ENCODE peak calls at places on chromosomes 2 and 18, in seven cellular contexts. O, H, B, E, P, N and D are unnamed samples.

GRCh38 chr18:10131783-10132381 is 218.1 kb downstream of the VAPA start:
- DNase-seq in N (no peak), B (peak; percentile 23), H (no peak), E (no peak), P (no peak), O (no peak), D (no peak)

GRCh38 chr2:212135739-212136138 is 402.9 kb downstream of the ERBB4 start:
- DNase-seq in B (no peak), O (no peak), N (no peak), E (no peak), P (no peak), H (no peak), D (peak; percentile 8)

GRCh38 chr18:44934894-44935293 is 254.2 kb downstream of the SETBP1 start:
- DNase-seq in H (no peak), O (no peak), E (no peak), P (no peak), N (no peak), B (no peak), D (no peak)

GRCh38 chr2:156956161-156956560 is 301.3 kb upstream of the GALNT5 start:
- DNase-seq in B (no peak), P (no peak), O (no peak), H (no peak), E (no peak), N (no peak), D (no peak)

GRCh38 chr18:45049548-45050307 is 369.0 kb downstream of the SETBP1 start:
- DNase-seq in N (no peak), O (no peak), P (no peak), E (no peak), B (no peak), H (no peak), D (no peak)

GRCh38 chr2:42167458-42167857 is 1.7 kb upstream of the EML4 start:
- DNase-seq in P (no peak), E (no peak), B (no peak), H (no peak), O (no peak), N (no peak), D (no peak)

GRCh38 chr2:217489145-217489960 is 513.4 kb downstream of the TNS1 start:
- DNase-seq in E (no peak), O (no peak), H (no peak), N (no peak), B (no peak), P (no peak), D (peak; percentile 74)

GRCh38 chr2:63081404-63081803 is 30.8 kb downstream of the OTX1 start:
- DNase-seq in N (no peak), B (no peak), E (no peak), O (no peak), H (no peak), P (no peak), D (no peak)

GRCh38 chr2:217848351-217848957 is 154.3 kb downstream of the TNS1 start:
- DNase-seq in N (no peak), H (no peak), E (no peak), P (no peak), B (no peak), O (no peak), D (no peak)

GRCh38 chr2:190792956-190793888 is 87.4 kb upstream of the GLS start:
- DNase-seq in H (no peak), E (no peak), N (no peak), O (no peak), P (no peak), B (no peak), D (no peak)

GRCh38 chr2:32947076-32947483 is 327 bp downstream of the LTBP1 start:
- DNase-seq in E (peak; percentile 44), H (no peak), B (peak; percentile 28), O (no peak), N (no peak), P (no peak), D (peak; percentile 37)

GRCh38 chr2:116132833-116133232 is 1681.7 kb upstream of the DDX18 start:
- DNase-seq in H (no peak), N (no peak), B (no peak), O (no peak), P (no peak), E (no peak), D (no peak)

GRCh38 chr2:190837417-190837816 is 43.2 kb upstream of the GLS start:
- DNase-seq in H (no peak), B (no peak), N (peak; percentile 51), P (no peak), E (no peak), O (no peak), D (no peak)

GRCh38 chr18:46452820-46453219 is 204.2 kb downstream of the LOXHD1 start:
- DNase-seq in P (no peak), O (no peak), B (no peak), H (no peak), N (peak; percentile 28), E (no peak), D (no peak)

GRCh38 chr18:74534981-74535649 is 815 bp downstream of the CNDP1 start:
- DNase-seq in P (no peak), B (no peak), O (no peak), E (no peak), N (no peak), H (peak; percentile 38), D (no peak)

GRCh38 chr2:38432827-38433606 is 55.9 kb upstream of the ATL2 start:
- DNase-seq in B (no peak), P (no peak), H (no peak), E (no peak), O (no peak), N (no peak), D (no peak)

GRCh38 chr2:234483568-234484251 is 13.2 kb downstream of the ARL4C start:
- DNase-seq in B (no peak), O (no peak), N (no peak), H (no peak), E (no peak), P (peak; percentile 62), D (no peak)
- H3K4me1 ChIP-seq in B (no peaks in the 10 kb centered on the region), O (no peaks in the 10 kb centered on the region), N (no peaks in the 10 kb centered on the region), H (no peaks in the 10 kb centered on the region), E (no peaks in the 10 kb centered on the region), P (no peaks in the 10 kb centered on the region), D (no peaks in the 10 kb centered on the region)

GRCh38 chr18:63005306-63005705 is 290.0 kb downstream of the PHLPP1 start:
- DNase-seq in N (no peak), B (no peak), H (no peak), O (no peak), E (no peak), P (no peak), D (no peak)

GRCh38 chr18:63004466-63005089 is 289.2 kb downstream of the PHLPP1 start:
- DNase-seq in N (no peak), B (no peak), P (no peak), H (no peak), O (no peak), E (no peak), D (no peak)

GRCh38 chr18:63002305-63002704 is 287.0 kb downstream of the PHLPP1 start:
- DNase-seq in E (no peak), N (no peak), H (no peak), B (no peak), P (no peak), O (no peak), D (no peak)

GRCh38 chr18:63002803-63003445 is 287.6 kb downstream of the PHLPP1 start:
- DNase-seq in E (no peak), O (no peak), H (no peak), P (no peak), N (no peak), B (no peak), D (no peak)

GRCh38 chr18:63003899-63004298 is 288.6 kb downstream of the PHLPP1 start:
- DNase-seq in B (no peak), E (no peak), O (no peak), H (no peak), P (no peak), N (no peak), D (no peak)
- H3K4me3 ChIP-seq in B (no peak overlapping the region), E (no peak overlapping the region), O (no peak overlapping the region), H (no peak overlapping the region), P (no peak overlapping the region), N (no peak overlapping the region), D (no peak overlapping the region)

GRCh38 chr2:165839610-165840009 is 45.6 kb upstream of the GALNT3 start:
- DNase-seq in E (no peak), P (no peak), B (no peak), H (no peak), N (no peak), O (no peak), D (no peak)
- TF ChIP-seq CTCF in E (no peak), P (no peak), B (no peak), H (no peak), N (no peak), O (no peak), D (no peak)

DNA sequence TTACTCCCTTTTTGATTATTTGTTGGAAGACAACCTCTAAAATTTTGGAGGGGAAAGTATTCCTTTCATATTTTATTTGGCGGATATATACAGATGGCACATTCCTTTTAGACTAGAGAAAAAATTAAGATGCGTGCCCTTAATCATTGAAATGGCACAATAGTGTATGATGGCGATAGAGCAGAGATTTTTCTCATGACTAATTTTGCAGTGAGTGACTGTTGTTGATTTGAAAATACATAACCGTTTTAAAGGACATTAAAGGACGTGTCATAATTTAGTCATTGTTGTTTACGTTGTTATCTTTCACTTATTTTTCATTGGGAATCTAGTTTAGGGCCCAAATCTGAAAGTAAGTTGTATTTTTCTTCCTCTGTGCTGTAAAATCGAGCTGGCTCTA is 61.7 kb downstream of the CERS6 start:
- DNase-seq in H (no peak), N (no peak), E (no peak), O (no peak), P (no peak), B (no peak), D (no peak)
- H3K4me1 ChIP-seq in H (peaks cover 3% of the 10 kb centered on the region), N (peaks cover 6% of the 10 kb centered on the region), E (peaks cover 20% of the 10 kb centered on the region), O (peaks cover 12% of the 10 kb centered on the region), P (peaks cover 13% of the 10 kb centered on the region), B (peaks cover 25% of the 10 kb centered on the region), D (peaks cover 5% of the 10 kb centered on the region)